ENCODE peak calls at places on chromosomes 13 and 19, in six cellular contexts. Y is breast epithelium, D is A549, E is adrenal gland, Q is uterus, O is heart left ventricle. F is an unnamed sample.

GRCh38 chr19:17933414-17934129 is 757 bp downstream of the CCDC124 start:
- DNase-seq in D (no peak), Y (no peak), E (no peak), O (no peak), Q (no peak), F (no peak)

GRCh38 chr13:107650081-107650701 is 565.1 kb downstream of the LIG4 start:
- DNase-seq in D (peak; percentile 27), E (peak; percentile 45), O (peak; percentile 12), Q (peak; percentile 16), Y (no peak), F (peak; percentile 69)

GRCh38 chr19:36047835-36048234 is 6.2 kb downstream of the THAP8 start:
- DNase-seq in Q (no peak), O (no peak), D (no peak), E (no peak), Y (no peak), F (no peak)

GRCh38 chr19:18460900-18461299 is 23.0 kb upstream of the ISYNA1 start:
- DNase-seq in Q (no peak), D (no peak), Y (no peak), O (no peak), E (no peak), F (no peak)

GRCh38 chr13:27599845-27600553 is 20.3 kb downstream of the LNX2 start:
- DNase-seq in D (peak; percentile 36), O (no peak), Y (no peak), Q (no peak), E (peak; percentile 41), F (peak; percentile 94)

GRCh38 chr13:97493471-97493870 is 59.5 kb downstream of the RAP2A start:
- DNase-seq in D (no peak), O (no peak), E (no peak), Q (no peak), Y (no peak), F (no peak)

GRCh38 chr13:98401936-98402335 is 175.0 kb downstream of the STK24 start:
- DNase-seq in D (no peak), O (no peak), E (no peak), Y (no peak), Q (no peak), F (no peak)

GRCh38 chr19:17610384-17610783 is 54.9 kb downstream of the COLGALT1 start:
- DNase-seq in E (no peak), O (no peak), Q (no peak), D (peak; percentile 31), Y (no peak), F (peak; percentile 27)

GRCh38 chr19:379796-380195 is 29.2 kb downstream of the C2CD4C start:
- DNase-seq in E (no peak), D (no peak), Q (no peak), O (no peak), Y (no peak), F (no peak)

GRCh38 chr13:24502567-24503375 is 9.8 kb downstream of the PARP4 start:
- DNase-seq in E (peak; percentile 81), Q (no peak), Y (no peak), D (peak; percentile 58), O (no peak), F (peak; percentile 17)

GRCh38 chr19:9937001-9937411 is 691 bp upstream of the OLFM2 start:
- DNase-seq in Q (peak; percentile 21), Y (no peak), D (no peak), O (no peak), E (no peak), F (no peak)

GRCh38 chr19:3625996-3626472 is 556 bp downstream of the CACTIN start:
- DNase-seq in D (no peak), E (no peak), O (no peak), Y (no peak), Q (no peak), F (peak; percentile 77)

GRCh38 chr19:3622224-3622623 is 4.4 kb downstream of the CACTIN start:
- DNase-seq in Q (no peak), Y (no peak), O (no peak), D (no peak), E (no peak), F (no peak)

GRCh38 chr19:3620817-3621547 is 5.6 kb downstream of the CACTIN start:
- DNase-seq in Y (no peak), O (no peak), Q (no peak), E (no peak), D (no peak), F (no peak)

GRCh38 chr19:3621689-3622088 is 4.9 kb downstream of the CACTIN start:
- DNase-seq in Y (no peak), Q (no peak), E (no peak), D (no peak), O (no peak), F (no peak)

GRCh38 chr19:3623716-3624115 is 2.9 kb downstream of the CACTIN start:
- DNase-seq in Q (no peak), D (no peak), Y (no peak), O (no peak), E (no peak), F (no peak)
- TF ChIP-seq POLR2A in Q (no peak), D (no peak), Y (no peak), O (no peak), E (no peak), F (no peak)

DNA sequence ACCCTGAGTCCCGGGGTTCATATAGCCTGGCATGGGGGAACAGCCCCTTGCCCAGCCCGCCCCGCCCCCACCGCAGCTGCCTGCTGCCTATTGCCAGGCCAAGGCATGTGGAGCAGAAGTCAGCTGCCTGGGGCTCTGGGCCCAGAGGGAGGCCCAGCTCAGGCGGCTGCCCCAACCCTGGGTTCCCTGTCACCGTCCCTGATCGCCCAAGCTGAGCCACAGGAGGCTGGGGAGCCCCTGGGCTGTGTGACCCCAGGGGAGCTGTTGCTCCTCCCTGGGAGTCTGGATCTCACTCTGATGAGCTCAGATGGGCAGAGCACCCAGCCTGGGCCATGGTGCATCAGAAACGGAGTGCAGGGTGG is 1.4 kb downstream of the PLIN4 start:
- DNase-seq in Q (no peak), O (peak; percentile 56), D (no peak), Y (no peak), E (no peak), F (no peak)
- TF ChIP-seq POLR2A in Q (no peak), O (no peak), D (no peak), Y (no peak), E (no peak), F (no peak)

GRCh38 chr19:42411581-42412178 is 15.5 kb downstream of the LIPE start:
- DNase-seq in Y (no peak), Q (no peak), E (peak; percentile 49), O (no peak), D (no peak), F (no peak)

GRCh38 chr19:42409477-42409876 is 17.7 kb downstream of the LIPE start:
- DNase-seq in D (no peak), Y (no peak), O (peak; percentile 52), E (peak; percentile 61), Q (no peak), F (no peak)

GRCh38 chr19:42410371-42410770 is 16.8 kb downstream of the LIPE start:
- DNase-seq in E (no peak), Q (no peak), Y (no peak), O (no peak), D (no peak), F (no peak)

GRCh38 chr19:42412661-42413076 is 14.5 kb downstream of the LIPE start:
- DNase-seq in E (peak; percentile 42), Q (no peak), D (no peak), Y (no peak), O (no peak), F (no peak)

DNA sequence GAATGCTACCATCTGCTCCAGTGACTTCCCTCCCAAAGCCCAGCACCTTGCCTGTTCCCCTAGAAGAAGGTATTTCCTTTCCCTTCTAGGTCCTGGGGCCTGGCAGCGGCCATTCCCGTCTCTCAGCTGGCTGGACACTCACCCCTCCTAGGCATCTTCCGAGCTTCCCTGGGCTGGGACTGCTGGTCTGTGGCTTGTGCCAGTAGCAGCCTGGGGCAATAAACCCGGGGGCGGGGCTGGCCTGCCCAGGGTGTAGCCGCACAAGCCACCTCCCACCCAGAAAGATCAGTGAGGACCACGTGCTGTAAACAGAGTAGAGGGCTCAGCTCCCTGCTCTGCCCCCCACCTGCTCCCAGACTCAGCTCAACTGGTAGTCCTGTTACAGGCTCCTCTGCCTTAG is 15.0 kb downstream of the LIPE start:
- DNase-seq in D (no peak), Q (no peak), O (no peak), Y (no peak), E (no peak), F (no peak)
- TF ChIP-seq POLR2A in D (no peak), Q (no peak), O (no peak), Y (no peak), E (no peak), F (no peak)

GRCh38 chr13:41004875-41005693 is 14.0 kb downstream of the ELF1 start:
- DNase-seq in Q (no peak), E (no peak), D (no peak), O (no peak), Y (no peak), F (peak; percentile 61)
- TF ChIP-seq POLR2A in Q (no peak), E (no peak), D (no peak), O (no peak), Y (no peak), F (no peak)

DNA sequence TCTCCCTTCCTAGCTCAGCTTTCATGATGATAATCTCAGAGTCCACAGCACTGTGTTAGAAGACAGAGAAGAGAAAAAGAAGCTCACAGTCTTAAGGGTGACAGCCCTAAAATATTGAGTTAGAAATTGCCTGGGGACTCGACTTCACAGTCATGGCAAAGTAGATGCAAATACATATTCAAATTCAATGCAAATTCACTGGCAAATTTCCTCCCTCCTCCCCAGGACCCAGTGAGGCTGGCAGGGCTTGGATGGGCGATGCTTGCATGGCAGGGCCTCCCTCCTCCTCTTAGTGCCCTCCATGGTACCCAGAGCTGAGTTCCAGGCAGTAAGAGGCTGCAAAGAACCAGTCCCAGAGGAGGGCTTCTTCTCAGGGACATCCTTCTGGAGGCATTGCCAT is 115.6 kb upstream of the UQCRFS1 start:
- DNase-seq in E (no peak), O (no peak), D (no peak), Y (no peak), Q (no peak), F (no peak)
- TF ChIP-seq POLR2A in E (no peak), O (no peak), D (no peak), Y (no peak), Q (no peak), F (no peak)

DNA sequence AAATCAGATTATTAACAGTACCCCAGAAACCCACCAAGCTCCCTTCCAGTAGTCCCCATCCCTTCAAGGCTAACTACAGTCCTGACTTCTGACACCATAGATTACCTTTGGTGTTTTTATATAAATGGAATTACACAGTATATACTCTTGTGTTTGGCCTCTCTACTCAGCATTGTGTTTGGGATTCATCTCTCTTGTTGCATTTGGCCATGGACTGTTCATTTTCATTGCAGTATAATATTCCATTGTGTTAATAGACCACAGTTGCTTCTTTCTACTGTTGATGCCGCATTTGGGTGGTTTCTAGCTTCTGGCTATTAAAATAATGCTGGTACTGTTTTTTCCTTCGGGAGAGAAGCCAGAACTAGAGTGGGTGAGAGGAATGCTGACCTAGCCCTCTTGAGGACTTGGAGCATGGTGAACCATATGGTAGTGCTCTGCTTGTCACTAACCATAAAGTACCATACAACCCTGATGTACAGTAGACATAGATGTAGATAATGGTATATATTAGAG is 18.9 kb upstream of the GARRE1 start:
- DNase-seq in Q (no peak), O (no peak), Y (no peak), D (no peak), E (no peak), F (no peak)
- TF ChIP-seq POLR2A in Q (no peak), O (no peak), Y (no peak), D (no peak), E (no peak), F (no peak)